ENCODE peak calls at places on chromosomes 16 and 17, in eight cellular contexts. H, V, E, N, U, G, J and A are unnamed samples.

GRCh38 chr17:20091161-20092029 is 82.2 kb downstream of the SPECC1 start:
- DNase-seq in H (no peak), J (peak), V (peak), N (peak), G (no peak), E (peak), U (no peak), A (no peak)

GRCh38 chr17:64470676-64471075 is 21.8 kb downstream of the MILR1 start:
- DNase-seq in N (no peak), J (no peak), G (no peak), H (no peak), V (no peak), U (no peak), E (no peak), A (no peak)

GRCh38 chr17:61454095-61454931 is 2.1 kb downstream of the TBX4 start:
- DNase-seq in U (no peak), J (no peak), G (no peak), V (no peak), H (no peak), E (no peak), N (no peak), A (no peak)

GRCh38 chr17:62724398-62725146 is 83.5 kb downstream of the MARCHF10 start:
- DNase-seq in N (no peak), J (no peak), U (no peak), E (no peak), H (no peak), V (no peak), G (peak), A (peak)

GRCh38 chr17:14212401-14212800 is 24.3 kb downstream of the CDRT15 start:
- DNase-seq in G (no peak), V (no peak), E (no peak), U (no peak), H (no peak), N (no peak), J (no peak), A (no peak)

GRCh38 chr16:81629032-81629802 is 149.9 kb upstream of the PLCG2 start:
- DNase-seq in U (no peak), V (no peak), E (no peak), J (no peak), G (no peak), H (no peak), N (no peak), A (no peak)

GRCh38 chr16:14509675-14510132 is 120.4 kb downstream of the PARN start:
- DNase-seq in U (no peak), E (no peak), J (peak), V (no peak), N (peak), G (no peak), H (no peak), A (no peak)

GRCh38 chr17:4808378-4808767 is 1.4 kb downstream of the PLD2 start:
- DNase-seq in H (peak), E (peak), V (no peak), G (no peak), J (no peak), U (no peak), N (no peak), A (no peak)

GRCh38 chr17:4980644-4981216 is 6.7 kb downstream of the CAMTA2 start:
- DNase-seq in G (peak), E (no peak), H (no peak), U (no peak), V (no peak), J (peak), N (peak), A (peak)

GRCh38 chr16:17331071-17331521 is 139.7 kb downstream of the XYLT1 start:
- DNase-seq in U (no peak), J (no peak), V (peak), E (no peak), N (peak), G (no peak), H (no peak), A (no peak)

GRCh38 chr16:17327671-17328335 is 143.0 kb downstream of the XYLT1 start:
- DNase-seq in E (no peak), U (no peak), V (no peak), J (no peak), N (no peak), H (no peak), G (no peak), A (no peak)

GRCh38 chr16:17330019-17330570 is 140.7 kb downstream of the XYLT1 start:
- DNase-seq in J (no peak), U (no peak), G (no peak), N (no peak), E (no peak), V (no peak), H (no peak), A (no peak)

GRCh38 chr16:17329412-17329811 is 141.3 kb downstream of the XYLT1 start:
- DNase-seq in H (no peak), E (no peak), U (no peak), V (no peak), G (no peak), J (no peak), N (no peak), A (no peak)

DNA sequence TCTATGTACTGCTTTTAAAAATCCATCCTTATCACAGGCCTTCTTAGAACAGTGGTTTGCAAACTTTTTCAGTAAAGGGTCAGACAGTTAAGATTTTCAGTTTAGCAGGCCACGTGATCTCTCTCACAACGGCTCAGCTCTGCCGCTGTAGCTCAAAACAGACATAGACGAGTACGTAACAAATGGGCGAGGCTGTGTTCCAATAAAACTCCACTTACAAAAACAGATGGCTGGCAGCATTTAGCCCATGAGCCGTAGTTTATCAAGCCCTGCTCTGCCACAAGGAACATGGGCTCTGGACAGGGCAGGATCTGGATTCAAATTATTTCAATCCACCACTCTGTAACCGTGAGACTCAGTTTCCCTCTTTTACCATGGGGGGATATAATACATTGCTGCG is 141.8 kb downstream of the XYLT1 start:
- DNase-seq in J (no peak), U (no peak), H (no peak), E (peak), N (peak), G (no peak), V (peak), A (no peak)
- H3K4me3 ChIP-seq in J (no peak), U (no peak), H (no peak), E (no peak), N (no peak), G (no peak), V (no peak), A (no peak)

GRCh38 chr16:87053016-87053982 is 263.9 kb downstream of the C16orf95 start:
- DNase-seq in G (no peak), N (no peak), E (no peak), U (no peak), V (no peak), H (no peak), J (no peak), A (no peak)
- TF ChIP-seq CTCF in G (peak), N (no peak), E (no peak), U (peak), V (no peak), H (no peak), J (peak), A (no peak)

DNA sequence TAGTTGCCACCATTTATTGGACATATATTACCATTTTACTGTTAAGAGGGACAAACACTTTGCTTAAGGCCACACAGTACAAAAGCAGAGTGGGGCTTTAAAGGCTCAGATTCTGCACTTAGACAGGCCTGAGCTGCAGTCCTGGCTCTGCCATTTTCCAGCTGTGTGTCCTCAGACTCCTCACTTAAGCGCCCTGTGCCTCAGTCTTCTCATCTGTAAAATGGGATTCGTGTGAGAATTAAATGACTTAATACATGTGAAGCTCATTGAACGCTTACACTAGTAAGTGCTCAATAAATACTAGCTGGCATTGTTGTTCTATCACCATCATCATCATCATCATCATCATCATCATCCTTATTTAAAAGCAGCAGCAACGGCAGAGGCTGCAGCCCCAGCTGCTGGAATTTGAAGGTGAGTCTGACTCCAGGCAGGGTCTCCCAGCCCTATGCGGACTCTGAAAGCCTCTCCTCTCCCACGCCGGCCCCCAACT is 445 bp upstream of the CACNG5 start:
- DNase-seq in G (no peak), U (no peak), N (no peak), H (no peak), E (no peak), J (no peak), V (no peak), A (no peak)
- H3K4me3 ChIP-seq in G (no peak), U (no peak), N (no peak), H (no peak), E (no peak), J (no peak), V (no peak), A (no peak)

GRCh38 chr17:65918921-65919546 is 272.9 kb downstream of the CEP112 start:
- DNase-seq in E (no peak), G (no peak), V (no peak), J (peak), N (no peak), H (no peak), U (no peak), A (no peak)
- TF ChIP-seq CTCF in E (no peak), G (no peak), V (no peak), J (peak), N (peak), H (peak), U (peak), A (no peak)

GRCh38 chr16:6020162-6020980 is 922.8 kb upstream of the EEF2KMT start:
- DNase-seq in V (no peak), J (no peak), G (no peak), H (no peak), E (no peak), U (no peak), N (no peak), A (no peak)
- H3K4me3 ChIP-seq in V (no peak), J (no peak), G (no peak), H (no peak), E (no peak), U (no peak), N (no peak), A (no peak)

DNA sequence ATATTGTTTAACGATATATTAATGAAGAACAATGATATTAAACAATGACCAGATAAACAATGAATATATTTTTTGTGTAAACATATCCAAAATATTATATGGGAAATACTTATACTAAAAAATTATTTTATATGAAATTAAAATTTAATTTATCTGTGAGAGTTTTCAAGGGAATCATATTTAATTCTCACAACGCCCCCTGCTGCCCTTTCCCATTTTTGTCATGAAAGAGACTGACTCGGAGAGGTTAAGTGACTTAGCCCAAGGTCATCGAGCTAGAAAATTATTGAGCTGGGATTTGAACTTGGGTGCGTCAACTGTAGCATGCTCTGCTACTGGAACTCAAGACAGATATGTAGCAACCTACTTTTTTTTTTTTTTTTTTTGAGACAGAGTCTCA is 7.2 kb upstream of the MYCBPAP start:
- DNase-seq in U (no peak), H (peak), E (no peak), N (peak), J (no peak), V (peak), G (peak), A (peak)
- TF ChIP-seq CTCF in U (peak), H (peak), E (peak), N (peak), J (peak), V (no peak), G (peak), A (peak)